ENCODE peak calls at places on chromosome 4, in seven cellular contexts. H, E, G, V, L, T and A are unnamed samples. For H3K4me1 and H3K36me3, the result is how much of the 10 kb centered on the place peaks cover.

GRCh38 chr4:134862116-134862515 is 660.5 kb upstream of the PABPC4L start:
- DNase-seq in E (no peak), T (no peak), H (peak), G (no peak), V (no peak), L (no peak), A (no peak)

GRCh38 chr4:81039351-81040174 is 9.1 kb downstream of the BMP3 start:
- DNase-seq in G (no peak), L (no peak), E (no peak), V (no peak), H (no peak), T (peak), A (no peak)

GRCh38 chr4:140924761-140925392 is 168.7 kb upstream of the TBC1D9 start:
- DNase-seq in G (no peak), T (no peak), V (no peak), E (no peak), H (no peak), L (no peak), A (no peak)

GRCh38 chr4:73777612-73778011 is 37.2 kb downstream of the CXCL8 start:
- DNase-seq in G (no peak), H (peak), L (no peak), T (no peak), V (no peak), E (no peak), A (no peak)

GRCh38 chr4:108149588-108150380 is 18.9 kb downstream of the LEF1 start:
- DNase-seq in V (no peak), L (no peak), H (no peak), T (no peak), E (no peak), G (no peak), A (no peak)

GRCh38 chr4:150164956-150165355 is 86.7 kb downstream of the DCLK2 start:
- DNase-seq in E (no peak), H (no peak), T (no peak), L (no peak), V (no peak), G (no peak), A (no peak)

GRCh38 chr4:32858971-32859370 is 2138.8 kb downstream of the PCDH7 start:
- DNase-seq in V (no peak), E (no peak), G (peak), L (no peak), H (peak), T (no peak), A (no peak)

GRCh38 chr4:102612824-102613366 is 111.7 kb downstream of the NFKB1 start:
- DNase-seq in E (no peak), G (no peak), V (no peak), T (no peak), L (no peak), H (no peak), A (no peak)

GRCh38 chr4:82753238-82753637 is 45.4 kb downstream of the SCD5 start:
- DNase-seq in E (no peak), L (no peak), H (no peak), T (no peak), G (no peak), V (no peak), A (peak)

GRCh38 chr4:122692641-122693520 is 39.6 kb upstream of the BBS12 start:
- DNase-seq in E (no peak), G (no peak), T (no peak), H (peak), L (no peak), V (no peak), A (no peak)

GRCh38 chr4:85953651-85954018 is 406.2 kb downstream of the MAPK10 start:
- DNase-seq in H (peak), V (no peak), T (no peak), L (no peak), G (peak), E (no peak), A (no peak)

GRCh38 chr4:2792711-2793577 is at the start of gene SH3BP2:
- DNase-seq in T (peak), L (peak), E (peak), V (peak), H (peak), G (peak), A (peak)

GRCh38 chr4:15778191-15778741 is at the start of gene CD38:
- DNase-seq in H (no peak), G (no peak), E (no peak), L (peak), T (peak), V (no peak), A (no peak)

GRCh38 chr4:37441231-37442061 is 196.9 kb downstream of the NWD2 start:
- DNase-seq in V (no peak), E (no peak), T (no peak), L (no peak), H (no peak), G (peak), A (no peak)

DNA sequence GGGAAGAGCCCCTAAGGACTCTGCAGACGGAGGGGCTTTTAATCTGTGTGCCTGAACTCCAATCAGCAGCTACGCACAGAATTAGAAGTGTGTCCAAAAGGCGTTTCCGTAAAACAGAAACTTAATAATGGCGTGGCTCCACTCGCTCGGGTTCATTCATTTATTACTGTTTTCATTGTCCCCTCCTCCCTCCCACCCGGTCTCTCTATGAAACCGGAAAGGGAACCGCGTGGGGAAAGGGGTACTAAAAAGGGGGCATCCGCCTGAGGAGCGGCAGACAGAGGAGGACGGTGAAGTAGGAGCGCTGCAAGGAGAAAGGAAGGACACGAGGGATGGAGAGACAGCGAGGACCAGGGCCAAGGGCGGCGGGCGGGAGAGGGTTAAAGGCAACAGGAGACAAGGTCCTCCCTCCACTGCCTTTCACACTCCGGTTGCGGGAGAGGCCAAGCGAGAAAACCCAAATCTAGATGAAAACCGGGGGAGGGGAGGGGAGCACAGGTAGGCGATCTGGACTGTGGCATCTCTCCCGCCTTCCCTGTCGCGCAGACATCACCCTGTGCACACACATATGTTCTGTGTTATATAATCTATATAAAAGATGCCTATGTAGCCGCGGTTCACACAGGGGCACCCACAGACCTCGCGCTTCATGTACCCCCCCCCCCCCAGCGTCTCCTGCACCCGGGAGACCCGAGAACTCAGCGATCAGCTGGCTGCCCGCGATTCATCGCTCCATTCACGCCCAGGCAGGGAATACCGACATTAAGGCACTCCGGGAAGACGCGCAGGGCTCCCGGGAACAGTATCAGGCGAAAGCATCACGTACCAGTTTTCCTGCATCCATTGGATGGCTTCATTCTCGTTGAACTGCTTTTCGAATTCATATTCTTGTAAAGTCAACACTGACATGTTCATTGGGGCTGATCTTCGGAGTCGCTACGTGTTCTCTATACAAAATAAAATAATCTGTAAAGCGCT is 705 bp downstream of the ELOVL6 start:
- DNase-seq in T (peak), E (peak), L (peak), H (peak), V (peak), G (no peak), A (peak)
- TF ChIP-seq POLR2A in T (no peak), E (no peak), L (no peak), H (no peak), V (no peak), G (peak), A (no peak)

DNA sequence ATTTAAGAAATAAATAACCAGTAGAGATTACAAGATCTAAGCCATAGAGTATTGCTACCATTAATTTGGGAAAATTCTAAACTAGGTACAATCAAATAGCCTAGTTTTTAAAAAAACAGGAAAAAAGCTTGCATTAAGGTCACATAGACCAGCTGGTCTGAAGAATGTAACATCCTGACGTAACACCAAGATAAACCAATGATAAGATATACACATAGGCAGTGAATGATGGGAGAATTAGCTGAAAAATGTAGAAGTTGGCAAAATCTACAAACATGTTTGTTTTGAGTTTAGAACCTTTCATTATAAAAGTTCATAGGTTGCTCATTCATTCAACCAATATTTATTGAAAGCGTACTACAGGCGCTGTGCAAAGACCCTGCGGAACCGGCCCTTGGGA is 120.0 kb downstream of the SH3RF1 start:
- DNase-seq in L (no peak), V (no peak), E (no peak), H (peak), T (no peak), G (no peak), A (no peak)
- H3K4me1 ChIP-seq in L (under half), V (under half), E (under half), H (under half), T (under half), G (under half), A (under half)

DNA sequence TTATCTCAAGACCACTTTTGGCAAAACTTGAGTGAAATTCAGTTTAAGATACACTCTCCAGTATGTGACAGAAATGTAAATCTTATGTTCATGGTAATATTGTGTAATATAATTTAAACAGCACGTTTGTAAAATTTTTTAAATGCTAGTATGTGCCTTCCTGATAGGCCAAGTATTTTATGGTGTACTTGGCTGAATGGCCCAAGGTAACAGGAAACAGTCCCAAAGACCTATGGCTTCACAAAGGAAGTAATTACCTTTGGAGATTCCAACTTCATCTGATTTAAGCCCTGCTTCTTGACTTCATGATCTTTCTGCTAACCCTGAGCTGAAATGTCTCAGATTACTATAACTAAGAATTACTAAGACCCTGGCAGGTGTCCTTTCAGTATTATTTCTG is 20.3 kb downstream of the TEC start:
- DNase-seq in H (no peak), L (no peak), G (no peak), T (no peak), V (no peak), E (no peak), A (no peak)
- H3K36me3 ChIP-seq in H (under half), L (under half), G (under half), T (under half), V (under half), E (under half), A (under half)

DNA sequence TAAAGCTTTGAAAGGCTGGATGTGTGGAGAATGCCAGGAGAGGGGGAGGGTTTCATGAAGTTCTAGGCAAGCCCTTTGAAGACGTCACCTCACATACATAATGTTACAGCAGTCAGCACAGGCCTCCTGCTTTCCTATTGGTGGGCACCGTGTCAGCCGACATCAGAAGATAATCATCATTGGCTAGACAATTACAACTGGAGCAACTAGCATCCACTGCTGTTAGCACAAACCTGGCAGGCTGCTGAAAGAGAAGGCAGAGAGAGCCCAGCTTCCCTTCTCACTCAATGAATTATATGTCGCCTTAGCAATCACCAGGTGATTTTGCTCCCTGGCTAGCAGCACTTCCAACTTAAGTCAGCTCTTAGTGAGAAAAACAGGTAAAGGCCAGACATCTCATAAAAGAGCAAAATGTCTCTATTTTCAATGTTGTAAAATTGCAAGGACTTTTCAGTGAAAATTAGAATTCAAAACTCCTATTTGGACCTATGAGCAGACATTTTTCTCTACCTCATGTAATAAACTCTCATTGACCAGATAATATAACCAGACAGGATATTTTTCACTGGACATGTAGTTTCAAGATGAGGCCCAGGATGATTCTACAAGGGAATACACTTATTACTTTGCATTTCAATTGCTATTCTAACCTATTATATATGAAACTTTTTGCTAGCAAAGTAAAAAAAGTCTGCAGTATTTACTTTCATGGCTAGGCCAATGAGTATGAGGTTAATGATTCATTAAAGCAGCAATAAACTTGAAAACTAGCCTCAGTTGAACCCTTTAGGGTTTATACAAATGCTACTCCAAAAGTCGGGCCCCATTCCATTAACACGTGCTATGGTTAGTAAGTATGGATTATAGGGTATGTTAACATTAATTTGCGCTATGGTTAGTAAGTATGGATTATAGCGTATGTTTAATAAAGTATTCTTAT is 4.3 kb downstream of the ELOVL6 start:
- DNase-seq in E (peak), V (peak), L (no peak), T (peak), H (peak), G (peak), A (peak)
- TF ChIP-seq POLR2A in E (peak), V (peak), L (no peak), T (peak), H (peak), G (peak), A (peak)

GRCh38 chr4:147739239-147739823 is 7.4 kb downstream of the ARHGAP10 start:
- DNase-seq in L (no peak), H (no peak), T (no peak), G (no peak), V (no peak), E (no peak), A (no peak)
- H3K4me1 ChIP-seq in L (half or more), H (under half), T (under half), G (under half), V (under half), E (under half), A (under half)

GRCh38 chr4:51872283-51872997 is 29.5 kb downstream of the DCUN1D4 start:
- DNase-seq in G (no peak), E (no peak), L (no peak), T (no peak), H (no peak), V (no peak), A (no peak)
- H3K36me3 ChIP-seq in G (under half), E (under half), L (half or more), T (under half), H (under half), V (under half), A (under half)

DNA sequence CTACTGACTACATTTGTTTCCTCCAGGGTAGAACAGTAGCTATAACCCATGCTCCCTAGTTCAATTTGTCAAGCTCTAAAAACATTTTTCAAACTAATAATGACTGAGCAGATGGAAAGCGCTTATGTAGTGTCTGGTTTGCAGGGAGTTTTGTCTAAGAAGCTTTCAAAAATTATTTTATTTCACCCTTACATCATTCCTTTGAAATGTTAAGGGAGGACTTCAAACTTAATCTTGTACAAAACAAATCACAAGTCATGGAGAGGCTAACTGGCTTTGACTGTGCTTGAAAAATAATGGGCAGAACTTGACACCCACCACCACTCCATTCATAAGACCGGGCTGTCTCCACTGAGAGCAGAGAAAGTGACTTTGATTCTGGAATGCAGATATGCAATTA is 153.4 kb upstream of the QRFPR start:
- DNase-seq in L (no peak), E (no peak), T (no peak), V (no peak), G (no peak), H (no peak), A (no peak)
- TF ChIP-seq POLR2A in L (no peak), E (no peak), T (no peak), V (no peak), G (no peak), H (no peak), A (no peak)

GRCh38 chr4:184472540-184473264 is 1.6 kb downstream of the IRF2 start:
- DNase-seq in T (peak), V (peak), H (peak), L (peak), G (no peak), E (peak), A (peak)
- H3K4me1 ChIP-seq in T (half or more), V (under half), H (under half), L (half or more), G (under half), E (under half), A (half or more)

DNA sequence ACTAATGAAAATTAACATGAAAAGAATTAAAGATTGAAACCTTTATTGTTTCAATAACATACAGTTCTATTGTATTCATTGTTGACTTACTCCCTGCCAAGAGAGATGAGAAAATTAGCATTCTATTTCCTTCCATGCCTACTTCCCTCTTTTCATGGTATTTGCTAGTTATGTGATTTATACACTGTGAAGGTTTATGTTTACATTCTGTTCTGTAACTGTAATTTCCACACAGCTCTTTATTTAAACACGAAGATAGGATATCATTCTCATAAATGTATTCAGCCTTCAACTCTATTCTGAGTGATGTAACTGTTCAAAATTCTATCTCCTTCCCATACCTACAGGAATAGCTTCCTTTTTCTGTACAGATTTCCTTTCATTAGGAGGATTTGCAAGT is 6.6 kb downstream of the CCDC110 start:
- DNase-seq in G (no peak), E (no peak), L (no peak), V (no peak), T (no peak), H (peak), A (no peak)
- H3K36me3 ChIP-seq in G (under half), E (under half), L (under half), V (under half), T (under half), H (under half), A (under half)